ENCODE peak calls at places on chromosome 14, in five cellular contexts. One of them, this sample, is unnamed.

GRCh38 chr14:58875613-58876012 is 237.9 kb downstream of the DACT1 start:
- DNase-seq in psoas muscle: no peak
- DNase-seq in IMR-90: no peak
- DNase-seq in ovary: no peak
- DNase-seq in spleen: no peak
- DNase-seq in this sample: no peak

GRCh38 chr14:87615050-87615449 is 377.9 kb downstream of the GALC start:
- DNase-seq in spleen: no peak
- DNase-seq in IMR-90: no peak
- DNase-seq in psoas muscle: no peak
- DNase-seq in ovary: no peak
- DNase-seq in this sample: no peak

GRCh38 chr14:44361083-44361482 is 146.0 kb downstream of the FSCB start:
- DNase-seq in ovary: no peak
- DNase-seq in spleen: no peak
- DNase-seq in psoas muscle: no peak
- DNase-seq in IMR-90: no peak
- DNase-seq in this sample: no peak

GRCh38 chr14:101253948-101254347 is 307.3 kb upstream of the DIO3 start:
- DNase-seq in ovary: no peak
- DNase-seq in psoas muscle: no peak
- DNase-seq in IMR-90: no peak
- DNase-seq in spleen: peak
- DNase-seq in this sample: no peak

GRCh38 chr14:22492601-22493000 is 96.4 kb downstream of the DAD1 start:
- DNase-seq in psoas muscle: no peak
- DNase-seq in ovary: no peak
- DNase-seq in IMR-90: no peak
- DNase-seq in spleen: no peak
- DNase-seq in this sample: no peak

GRCh38 chr14:60161176-60162107 is 3.8 kb downstream of the DHRS7 start:
- DNase-seq in spleen: no peak
- DNase-seq in IMR-90: peak
- DNase-seq in psoas muscle: peak
- DNase-seq in ovary: peak
- DNase-seq in this sample: no peak

GRCh38 chr14:23646648-23647549 is 10.7 kb downstream of the DHRS2 start:
- DNase-seq in spleen: no peak
- DNase-seq in psoas muscle: no peak
- DNase-seq in IMR-90: no peak
- DNase-seq in ovary: no peak
- DNase-seq in this sample: no peak

GRCh38 chr14:87935895-87936294 is 57.1 kb downstream of the GALC start:
- DNase-seq in ovary: no peak
- DNase-seq in spleen: no peak
- DNase-seq in psoas muscle: no peak
- DNase-seq in IMR-90: no peak
- DNase-seq in this sample: no peak

GRCh38 chr14:103151270-103151933 is 28.1 kb downstream of the TNFAIP2 start:
- DNase-seq in psoas muscle: no peak
- DNase-seq in ovary: no peak
- DNase-seq in spleen: no peak
- DNase-seq in IMR-90: no peak
- DNase-seq in this sample: no peak

GRCh38 chr14:20866963-20867362 is 24.2 kb upstream of the RNASE3 start:
- DNase-seq in spleen: no peak
- DNase-seq in ovary: no peak
- DNase-seq in IMR-90: no peak
- DNase-seq in psoas muscle: no peak
- DNase-seq in this sample: peak

GRCh38 chr14:69333791-69334337 is 64.2 kb downstream of the ERH start:
- DNase-seq in psoas muscle: no peak
- DNase-seq in IMR-90: no peak
- DNase-seq in ovary: no peak
- DNase-seq in spleen: peak
- DNase-seq in this sample: no peak

GRCh38 chr14:90848944-90849731 is 32.9 kb upstream of the TTC7B start:
- DNase-seq in spleen: no peak
- DNase-seq in psoas muscle: no peak
- DNase-seq in IMR-90: peak
- DNase-seq in ovary: no peak
- DNase-seq in this sample: no peak

GRCh38 chr14:93219103-93219726 is 12.2 kb downstream of the UBR7 start:
- DNase-seq in IMR-90: peak
- DNase-seq in spleen: no peak
- DNase-seq in ovary: no peak
- DNase-seq in psoas muscle: no peak
- DNase-seq in this sample: peak

GRCh38 chr14:68807148-68807600 is 14.3 kb upstream of the ZFP36L1 start:
- DNase-seq in spleen: peak
- DNase-seq in ovary: peak
- DNase-seq in IMR-90: peak
- DNase-seq in psoas muscle: peak
- DNase-seq in this sample: no peak

GRCh38 chr14:61372842-61373555 is 51.6 kb downstream of the PRKCH start:
- DNase-seq in spleen: no peak
- DNase-seq in psoas muscle: no peak
- DNase-seq in ovary: no peak
- DNase-seq in IMR-90: no peak
- DNase-seq in this sample: no peak

GRCh38 chr14:101369916-101370592 is 191.2 kb upstream of the DIO3 start:
- DNase-seq in psoas muscle: no peak
- DNase-seq in IMR-90: no peak
- DNase-seq in ovary: peak
- DNase-seq in spleen: no peak
- DNase-seq in this sample: no peak

GRCh38 chr14:70660967-70661871 is 19.5 kb downstream of the TTC9 start:
- DNase-seq in psoas muscle: no peak
- DNase-seq in ovary: no peak
- DNase-seq in spleen: no peak
- DNase-seq in IMR-90: no peak
- DNase-seq in this sample: no peak

GRCh38 chr14:62428429-62429203 is 616.6 kb downstream of the KCNH5 start:
- DNase-seq in ovary: no peak
- DNase-seq in psoas muscle: no peak
- DNase-seq in spleen: no peak
- DNase-seq in IMR-90: peak
- DNase-seq in this sample: peak

GRCh38 chr14:54564071-54564798 is 2.7 kb upstream of the SAMD4A start:
- DNase-seq in ovary: no peak
- DNase-seq in IMR-90: peak
- DNase-seq in spleen: no peak
- DNase-seq in psoas muscle: no peak
- DNase-seq in this sample: no peak

GRCh38 chr14:24673534-24674203 is 39.7 kb upstream of the GZMB start:
- DNase-seq in psoas muscle: no peak
- DNase-seq in spleen: no peak
- DNase-seq in IMR-90: no peak
- DNase-seq in ovary: no peak
- DNase-seq in this sample: no peak

GRCh38 chr14:74140374-74140850 is 55.7 kb downstream of the LIN52 start:
- DNase-seq in spleen: peak
- DNase-seq in IMR-90: no peak
- DNase-seq in psoas muscle: peak
- DNase-seq in ovary: no peak
- DNase-seq in this sample: no peak

GRCh38 chr14:62711351-62712023 is 333.8 kb downstream of the KCNH5 start:
- DNase-seq in spleen: no peak
- DNase-seq in psoas muscle: no peak
- DNase-seq in IMR-90: no peak
- DNase-seq in ovary: no peak
- DNase-seq in this sample: no peak

GRCh38 chr14:76306131-76306530 is 69.8 kb upstream of the ESRRB start:
- DNase-seq in spleen: no peak
- DNase-seq in ovary: no peak
- DNase-seq in psoas muscle: no peak
- DNase-seq in IMR-90: no peak
- DNase-seq in this sample: no peak

GRCh38 chr14:60590907-60591510 is 58.3 kb downstream of the SIX1 start:
- DNase-seq in spleen: no peak
- DNase-seq in ovary: no peak
- DNase-seq in psoas muscle: no peak
- DNase-seq in IMR-90: peak
- DNase-seq in this sample: no peak

GRCh38 chr14:74583689-74584434 is 28.2 kb downstream of the LTBP2 start:
- DNase-seq in ovary: no peak
- DNase-seq in psoas muscle: peak
- DNase-seq in IMR-90: peak
- DNase-seq in spleen: peak
- DNase-seq in this sample: peak

GRCh38 chr14:58977366-58977765 is 211.1 kb upstream of the DAAM1 start:
- DNase-seq in ovary: no peak
- DNase-seq in IMR-90: peak
- DNase-seq in spleen: no peak
- DNase-seq in psoas muscle: no peak
- DNase-seq in this sample: peak

GRCh38 chr14:24185015-24185414 is 3.6 kb downstream of the IPO4 start:
- DNase-seq in ovary: no peak
- DNase-seq in IMR-90: no peak
- DNase-seq in psoas muscle: peak
- DNase-seq in spleen: no peak
- DNase-seq in this sample: no peak

GRCh38 chr14:31969841-31970240 is 107.3 kb upstream of the ARHGAP5 start:
- DNase-seq in psoas muscle: no peak
- DNase-seq in ovary: no peak
- DNase-seq in IMR-90: no peak
- DNase-seq in spleen: no peak
- DNase-seq in this sample: no peak

GRCh38 chr14:49461529-49462401 is 124.4 kb downstream of the RPS29 start:
- DNase-seq in IMR-90: peak
- DNase-seq in psoas muscle: no peak
- DNase-seq in spleen: no peak
- DNase-seq in ovary: no peak
- DNase-seq in this sample: peak

GRCh38 chr14:79436325-79436724 is 775.0 kb downstream of the DIO2 start:
- DNase-seq in ovary: no peak
- DNase-seq in psoas muscle: no peak
- DNase-seq in IMR-90: peak
- DNase-seq in spleen: no peak
- DNase-seq in this sample: no peak

GRCh38 chr14:61754627-61755381 is 7.4 kb upstream of the SNAPC1 start:
- DNase-seq in ovary: no peak
- DNase-seq in psoas muscle: no peak
- DNase-seq in IMR-90: peak
- DNase-seq in spleen: no peak
- DNase-seq in this sample: no peak

GRCh38 chr14:56807586-56808168 is 2.6 kb downstream of the OTX2 start:
- DNase-seq in IMR-90: no peak
- DNase-seq in ovary: no peak
- DNase-seq in spleen: no peak
- DNase-seq in psoas muscle: no peak
- DNase-seq in this sample: no peak
- H3K4me3 ChIP-seq in IMR-90: no peak
- H3K4me3 ChIP-seq in ovary: no peak
- H3K4me3 ChIP-seq in spleen: peak
- H3K4me3 ChIP-seq in psoas muscle: peak
- H3K4me3 ChIP-seq in this sample: no peak

DNA sequence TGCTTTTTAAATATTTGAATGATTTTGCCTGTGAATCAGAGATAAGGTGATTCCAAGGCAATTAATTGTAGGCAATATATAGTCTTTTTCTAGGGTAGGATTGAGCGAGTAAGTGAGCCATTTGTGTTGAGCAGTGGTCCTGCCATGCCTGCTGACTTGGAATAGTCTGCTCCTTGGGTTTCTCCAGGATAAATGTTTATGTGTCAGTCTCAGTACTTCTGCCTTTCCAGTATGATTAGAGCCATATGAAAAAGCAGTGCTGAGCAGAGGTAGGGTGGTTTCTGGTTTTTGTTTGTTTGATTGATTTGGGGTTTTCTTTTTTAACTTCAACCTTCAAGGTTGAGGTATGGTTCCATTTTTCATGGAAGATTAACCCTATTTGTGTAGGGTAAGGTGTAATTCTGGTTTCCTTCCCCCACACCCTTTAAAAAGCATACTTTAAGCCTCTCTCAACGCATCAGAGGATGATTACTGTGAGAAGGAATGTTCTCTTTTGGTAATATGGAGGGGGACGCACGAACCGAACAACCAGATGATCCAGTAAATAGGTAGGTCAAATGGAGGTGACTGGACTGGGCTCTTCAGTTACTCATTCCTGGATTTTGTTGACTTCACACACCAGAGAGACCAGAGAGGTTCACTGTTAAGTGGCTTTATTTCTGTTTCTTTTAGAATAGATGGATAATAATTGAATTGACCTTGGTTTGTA is 22.7 kb downstream of the FRMD6 start:
- DNase-seq in ovary: no peak
- DNase-seq in IMR-90: peak
- DNase-seq in spleen: no peak
- DNase-seq in psoas muscle: no peak
- DNase-seq in this sample: peak
- H3K27ac ChIP-seq in ovary: no peak
- H3K27ac ChIP-seq in IMR-90: no peak
- H3K27ac ChIP-seq in spleen: no peak
- H3K27ac ChIP-seq in psoas muscle: no peak
- H3K27ac ChIP-seq in this sample: peak

GRCh38 chr14:99331796-99332195 is 59.8 kb upstream of the BCL11B start:
- DNase-seq in psoas muscle: no peak
- DNase-seq in ovary: no peak
- DNase-seq in IMR-90: no peak
- DNase-seq in spleen: peak
- DNase-seq in this sample: no peak

GRCh38 chr14:99330316-99331240 is 58.6 kb upstream of the BCL11B start:
- DNase-seq in ovary: no peak
- DNase-seq in IMR-90: no peak
- DNase-seq in spleen: peak
- DNase-seq in psoas muscle: no peak
- DNase-seq in this sample: no peak

GRCh38 chr14:99334277-99334676 is 62.3 kb upstream of the BCL11B start:
- DNase-seq in psoas muscle: no peak
- DNase-seq in ovary: no peak
- DNase-seq in IMR-90: no peak
- DNase-seq in spleen: peak
- DNase-seq in this sample: no peak

GRCh38 chr14:99333841-99334240 is 61.8 kb upstream of the BCL11B start:
- DNase-seq in IMR-90: no peak
- DNase-seq in spleen: peak
- DNase-seq in psoas muscle: no peak
- DNase-seq in ovary: no peak
- DNase-seq in this sample: no peak

DNA sequence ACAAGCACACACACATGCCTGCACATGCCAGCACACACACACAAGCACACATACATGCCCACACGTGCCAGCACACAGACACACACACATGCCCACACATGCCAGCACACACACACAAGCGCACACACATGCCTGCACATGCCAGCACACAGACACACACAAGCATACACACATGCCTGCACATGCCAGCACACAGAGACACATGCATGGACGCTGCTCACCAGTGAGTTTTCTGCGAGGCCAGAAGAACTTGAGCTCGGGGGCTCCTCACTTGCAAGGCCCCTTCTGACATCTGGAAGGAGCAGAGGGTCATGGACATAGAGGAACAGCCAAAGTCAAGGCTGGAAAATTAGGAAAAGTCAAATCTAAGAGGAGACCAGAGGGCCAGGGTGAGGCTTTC is 61.2 kb upstream of the BCL11B start:
- DNase-seq in IMR-90: no peak
- DNase-seq in psoas muscle: no peak
- DNase-seq in ovary: no peak
- DNase-seq in spleen: peak
- DNase-seq in this sample: no peak
- H3K4me3 ChIP-seq in IMR-90: no peak
- H3K4me3 ChIP-seq in psoas muscle: no peak
- H3K4me3 ChIP-seq in ovary: no peak
- H3K4me3 ChIP-seq in spleen: no peak
- H3K4me3 ChIP-seq in this sample: no peak

GRCh38 chr14:67186789-67187188 is 2.5 kb upstream of the GARIN2 start:
- DNase-seq in spleen: no peak
- DNase-seq in ovary: no peak
- DNase-seq in IMR-90: peak
- DNase-seq in psoas muscle: no peak
- DNase-seq in this sample: no peak
- H3K27ac ChIP-seq in spleen: no peak
- H3K27ac ChIP-seq in ovary: no peak
- H3K27ac ChIP-seq in IMR-90: no peak
- H3K27ac ChIP-seq in psoas muscle: no peak
- H3K27ac ChIP-seq in this sample: no peak

This sample was measured in brain microvascular endothelial cell.